ENCODE peak calls at places on chromosomes 1 and 21, in nine cellular contexts. One of them, this sample, is unnamed.
A peak's percentile ranks its signal among the peaks of the same experiment; 100 is the strongest.

GRCh38 chr1:61051455-61052392 is 30.6 kb upstream of the NFIA start:
- DNase-seq in OCI-LY7: no peak
- DNase-seq in upper lobe of right lung: no peak
- DNase-seq in left ventricle myocardium inferior: peak; percentile 39
- DNase-seq in IMR-90: no peak
- DNase-seq in H9: peak; percentile 66
- DNase-seq in mesothelial cell of epicardium: no peak
- DNase-seq in cardiac fibroblast: no peak
- DNase-seq in fibroblast of lung: no peak
- DNase-seq in this sample: no peak

GRCh38 chr1:2413495-2414296 is 1.3 kb upstream of the PEX10 start:
- DNase-seq in OCI-LY7: peak; percentile 30
- DNase-seq in upper lobe of right lung: no peak
- DNase-seq in left ventricle myocardium inferior: no peak
- DNase-seq in IMR-90: no peak
- DNase-seq in H9: peak; percentile 54
- DNase-seq in mesothelial cell of epicardium: no peak
- DNase-seq in cardiac fibroblast: no peak
- DNase-seq in fibroblast of lung: no peak
- DNase-seq in this sample: no peak

GRCh38 chr1:91730781-91731732 is 154.9 kb downstream of the TGFBR3 start:
- DNase-seq in OCI-LY7: no peak
- DNase-seq in upper lobe of right lung: peak; percentile 80
- DNase-seq in left ventricle myocardium inferior: peak; percentile 58
- DNase-seq in IMR-90: peak; percentile 75
- DNase-seq in H9: no peak
- DNase-seq in mesothelial cell of epicardium: no peak
- DNase-seq in cardiac fibroblast: peak; percentile 78
- DNase-seq in fibroblast of lung: peak; percentile 87
- DNase-seq in this sample: no peak

GRCh38 chr1:245926888-245927287 is 580.2 kb downstream of the SMYD3 start:
- DNase-seq in OCI-LY7: no peak
- DNase-seq in upper lobe of right lung: no peak
- DNase-seq in left ventricle myocardium inferior: no peak
- DNase-seq in IMR-90: no peak
- DNase-seq in H9: no peak
- DNase-seq in mesothelial cell of epicardium: no peak
- DNase-seq in cardiac fibroblast: no peak
- DNase-seq in fibroblast of lung: no peak
- DNase-seq in this sample: no peak

GRCh38 chr1:11013160-11013531 is 692 bp downstream of the TARDBP start:
- DNase-seq in OCI-LY7: no peak
- DNase-seq in upper lobe of right lung: no peak
- DNase-seq in left ventricle myocardium inferior: no peak
- DNase-seq in IMR-90: peak; percentile 14
- DNase-seq in H9: no peak
- DNase-seq in mesothelial cell of epicardium: no peak
- DNase-seq in cardiac fibroblast: no peak
- DNase-seq in fibroblast of lung: peak; percentile 13
- DNase-seq in this sample: no peak

GRCh38 chr1:246608616-246609376 is 42.5 kb downstream of the CNST start:
- DNase-seq in OCI-LY7: no peak
- DNase-seq in upper lobe of right lung: peak; percentile 93
- DNase-seq in left ventricle myocardium inferior: peak; percentile 61
- DNase-seq in IMR-90: peak; percentile 97
- DNase-seq in H9: peak; percentile 31
- DNase-seq in mesothelial cell of epicardium: no peak
- DNase-seq in cardiac fibroblast: peak; percentile 96
- DNase-seq in fibroblast of lung: peak; percentile 94
- DNase-seq in this sample: no peak

GRCh38 chr1:169931795-169932195 is 38.1 kb upstream of the SCYL3 start:
- DNase-seq in OCI-LY7: no peak
- DNase-seq in upper lobe of right lung: no peak
- DNase-seq in left ventricle myocardium inferior: no peak
- DNase-seq in IMR-90: peak; percentile 29
- DNase-seq in H9: no peak
- DNase-seq in mesothelial cell of epicardium: no peak
- DNase-seq in cardiac fibroblast: peak; percentile 8
- DNase-seq in fibroblast of lung: peak; percentile 49
- DNase-seq in this sample: no peak

GRCh38 chr21:34336756-34337391 is 26.9 kb upstream of the KCNE2 start:
- DNase-seq in OCI-LY7: no peak
- DNase-seq in upper lobe of right lung: no peak
- DNase-seq in left ventricle myocardium inferior: no peak
- DNase-seq in IMR-90: peak; percentile 87
- DNase-seq in H9: no peak
- DNase-seq in mesothelial cell of epicardium: no peak
- DNase-seq in cardiac fibroblast: peak; percentile 80
- DNase-seq in fibroblast of lung: peak; percentile 77
- DNase-seq in this sample: no peak

DNA sequence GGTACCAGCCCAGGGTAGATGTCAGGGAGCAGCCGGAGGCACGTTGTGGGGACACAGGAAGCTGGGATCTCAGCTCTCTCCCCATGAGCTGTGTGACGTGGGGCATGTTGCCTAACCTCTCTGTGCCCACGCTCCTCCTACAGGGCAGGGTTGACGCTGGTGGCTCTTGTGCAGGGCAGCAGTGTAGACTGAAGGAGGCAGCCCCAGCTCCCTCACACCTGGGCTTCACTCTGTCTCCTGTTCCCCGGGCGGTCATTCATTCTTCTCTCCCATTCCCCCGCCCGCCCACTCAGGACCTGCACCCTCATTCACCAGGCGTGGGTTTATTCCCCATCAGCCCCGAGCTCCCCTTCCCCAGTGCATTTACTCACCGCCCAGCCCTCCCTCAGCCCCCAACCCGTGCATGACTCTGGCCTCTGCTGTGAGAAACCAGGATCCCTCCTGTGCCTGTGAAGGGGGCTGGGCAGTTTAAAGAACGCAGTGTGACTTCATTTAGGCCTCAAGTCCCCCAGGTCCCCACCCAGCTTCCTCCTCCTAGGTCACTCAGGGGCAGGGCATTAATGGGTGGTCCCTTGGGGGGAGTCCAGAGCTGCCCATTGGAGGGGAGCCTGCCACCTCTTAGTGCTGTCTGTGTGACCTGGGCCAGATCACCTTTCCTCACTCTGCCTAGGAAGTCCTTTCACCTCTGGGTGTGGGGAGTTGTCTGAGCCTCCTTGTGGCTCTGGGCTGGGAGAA is 285.7 kb downstream of the PTPRU start:
- DNase-seq in OCI-LY7: no peak
- DNase-seq in upper lobe of right lung: peak; percentile 54
- DNase-seq in left ventricle myocardium inferior: no peak
- DNase-seq in IMR-90: no peak
- DNase-seq in H9: peak; percentile 19
- DNase-seq in mesothelial cell of epicardium: peak; percentile 16
- DNase-seq in cardiac fibroblast: no peak
- DNase-seq in fibroblast of lung: no peak
- DNase-seq in this sample: no peak
- TF ChIP-seq CTCF in OCI-LY7: no peak
- TF ChIP-seq CTCF in upper lobe of right lung: no peak
- TF ChIP-seq CTCF in left ventricle myocardium inferior: no peak
- TF ChIP-seq CTCF in IMR-90: no peak
- TF ChIP-seq CTCF in H9: no peak
- TF ChIP-seq CTCF in mesothelial cell of epicardium: no peak
- TF ChIP-seq CTCF in cardiac fibroblast: no peak
- TF ChIP-seq CTCF in fibroblast of lung: no peak
- TF ChIP-seq CTCF in this sample: no peak

GRCh38 chr1:241839369-241839990 is 8.5 kb upstream of the EXO1 start:
- DNase-seq in OCI-LY7: no peak
- DNase-seq in upper lobe of right lung: no peak
- DNase-seq in left ventricle myocardium inferior: no peak
- DNase-seq in IMR-90: no peak
- DNase-seq in H9: no peak
- DNase-seq in mesothelial cell of epicardium: no peak
- DNase-seq in cardiac fibroblast: no peak
- DNase-seq in fibroblast of lung: no peak
- DNase-seq in this sample: no peak
- TF ChIP-seq CTCF in OCI-LY7: no peak
- TF ChIP-seq CTCF in upper lobe of right lung: no peak
- TF ChIP-seq CTCF in left ventricle myocardium inferior: no peak
- TF ChIP-seq CTCF in IMR-90: no peak
- TF ChIP-seq CTCF in H9: no peak
- TF ChIP-seq CTCF in mesothelial cell of epicardium: no peak
- TF ChIP-seq CTCF in cardiac fibroblast: no peak
- TF ChIP-seq CTCF in fibroblast of lung: no peak
- TF ChIP-seq CTCF in this sample: no peak

GRCh38 chr1:119469741-119470140 is 37.3 kb upstream of the HSD3B1 start:
- DNase-seq in OCI-LY7: no peak
- DNase-seq in upper lobe of right lung: no peak
- DNase-seq in left ventricle myocardium inferior: no peak
- DNase-seq in IMR-90: no peak
- DNase-seq in H9: no peak
- DNase-seq in mesothelial cell of epicardium: no peak
- DNase-seq in cardiac fibroblast: no peak
- DNase-seq in fibroblast of lung: no peak
- DNase-seq in this sample: no peak

GRCh38 chr1:119472463-119473175 is 34.4 kb upstream of the HSD3B1 start:
- DNase-seq in OCI-LY7: no peak
- DNase-seq in upper lobe of right lung: no peak
- DNase-seq in left ventricle myocardium inferior: no peak
- DNase-seq in IMR-90: no peak
- DNase-seq in H9: no peak
- DNase-seq in mesothelial cell of epicardium: no peak
- DNase-seq in cardiac fibroblast: no peak
- DNase-seq in fibroblast of lung: no peak
- DNase-seq in this sample: no peak

GRCh38 chr1:119470958-119471357 is 36.1 kb upstream of the HSD3B1 start:
- DNase-seq in OCI-LY7: no peak
- DNase-seq in upper lobe of right lung: no peak
- DNase-seq in left ventricle myocardium inferior: no peak
- DNase-seq in IMR-90: no peak
- DNase-seq in H9: no peak
- DNase-seq in mesothelial cell of epicardium: no peak
- DNase-seq in cardiac fibroblast: no peak
- DNase-seq in fibroblast of lung: no peak
- DNase-seq in this sample: no peak

GRCh38 chr1:119470377-119470776 is 36.6 kb upstream of the HSD3B1 start:
- DNase-seq in OCI-LY7: no peak
- DNase-seq in upper lobe of right lung: no peak
- DNase-seq in left ventricle myocardium inferior: no peak
- DNase-seq in IMR-90: no peak
- DNase-seq in H9: no peak
- DNase-seq in mesothelial cell of epicardium: no peak
- DNase-seq in cardiac fibroblast: no peak
- DNase-seq in fibroblast of lung: no peak
- DNase-seq in this sample: no peak

DNA sequence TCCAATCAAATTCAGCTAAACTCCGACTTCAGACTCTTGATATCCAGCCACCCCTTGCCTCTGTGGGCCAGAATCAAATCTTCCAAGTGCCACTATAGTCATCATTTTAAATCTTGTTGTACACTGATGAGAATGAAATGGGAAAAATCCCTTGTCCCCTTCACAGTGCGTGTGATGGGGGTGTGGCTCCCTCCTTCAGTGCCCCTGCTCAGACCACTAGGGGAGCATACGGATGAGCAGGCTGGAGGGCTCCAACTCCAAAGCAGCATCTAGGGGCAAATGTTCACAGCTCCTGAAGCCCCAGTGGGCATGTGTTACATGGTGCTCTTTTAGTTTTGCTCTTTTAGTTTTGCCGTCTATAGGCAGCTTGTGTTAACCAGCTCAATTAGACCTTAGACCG is 35.4 kb upstream of the HSD3B1 start:
- DNase-seq in OCI-LY7: no peak
- DNase-seq in upper lobe of right lung: no peak
- DNase-seq in left ventricle myocardium inferior: no peak
- DNase-seq in IMR-90: no peak
- DNase-seq in H9: no peak
- DNase-seq in mesothelial cell of epicardium: no peak
- DNase-seq in cardiac fibroblast: no peak
- DNase-seq in fibroblast of lung: no peak
- DNase-seq in this sample: no peak
- TF ChIP-seq CTCF in OCI-LY7: no peak
- TF ChIP-seq CTCF in upper lobe of right lung: no peak
- TF ChIP-seq CTCF in left ventricle myocardium inferior: no peak
- TF ChIP-seq CTCF in IMR-90: no peak
- TF ChIP-seq CTCF in H9: peak; percentile 28
- TF ChIP-seq CTCF in mesothelial cell of epicardium: no peak
- TF ChIP-seq CTCF in cardiac fibroblast: no peak
- TF ChIP-seq CTCF in fibroblast of lung: no peak
- TF ChIP-seq CTCF in this sample: no peak

GRCh38 chr1:233478611-233479010 is 135.3 kb upstream of the KCNK1 start:
- DNase-seq in OCI-LY7: no peak
- DNase-seq in upper lobe of right lung: no peak
- DNase-seq in left ventricle myocardium inferior: no peak
- DNase-seq in IMR-90: no peak
- DNase-seq in H9: no peak
- DNase-seq in mesothelial cell of epicardium: no peak
- DNase-seq in cardiac fibroblast: no peak
- DNase-seq in fibroblast of lung: no peak
- DNase-seq in this sample: no peak

GRCh38 chr1:233470738-233471499 is 143.0 kb upstream of the KCNK1 start:
- DNase-seq in OCI-LY7: no peak
- DNase-seq in upper lobe of right lung: no peak
- DNase-seq in left ventricle myocardium inferior: no peak
- DNase-seq in IMR-90: no peak
- DNase-seq in H9: no peak
- DNase-seq in mesothelial cell of epicardium: no peak
- DNase-seq in cardiac fibroblast: no peak
- DNase-seq in fibroblast of lung: no peak
- DNase-seq in this sample: no peak

GRCh38 chr1:233479026-233479890 is 134.6 kb upstream of the KCNK1 start:
- DNase-seq in OCI-LY7: no peak
- DNase-seq in upper lobe of right lung: no peak
- DNase-seq in left ventricle myocardium inferior: no peak
- DNase-seq in IMR-90: no peak
- DNase-seq in H9: no peak
- DNase-seq in mesothelial cell of epicardium: no peak
- DNase-seq in cardiac fibroblast: no peak
- DNase-seq in fibroblast of lung: no peak
- DNase-seq in this sample: no peak

GRCh38 chr1:233477359-233477758 is 136.5 kb upstream of the KCNK1 start:
- DNase-seq in OCI-LY7: no peak
- DNase-seq in upper lobe of right lung: no peak
- DNase-seq in left ventricle myocardium inferior: no peak
- DNase-seq in IMR-90: no peak
- DNase-seq in H9: no peak
- DNase-seq in mesothelial cell of epicardium: no peak
- DNase-seq in cardiac fibroblast: no peak
- DNase-seq in fibroblast of lung: no peak
- DNase-seq in this sample: no peak

DNA sequence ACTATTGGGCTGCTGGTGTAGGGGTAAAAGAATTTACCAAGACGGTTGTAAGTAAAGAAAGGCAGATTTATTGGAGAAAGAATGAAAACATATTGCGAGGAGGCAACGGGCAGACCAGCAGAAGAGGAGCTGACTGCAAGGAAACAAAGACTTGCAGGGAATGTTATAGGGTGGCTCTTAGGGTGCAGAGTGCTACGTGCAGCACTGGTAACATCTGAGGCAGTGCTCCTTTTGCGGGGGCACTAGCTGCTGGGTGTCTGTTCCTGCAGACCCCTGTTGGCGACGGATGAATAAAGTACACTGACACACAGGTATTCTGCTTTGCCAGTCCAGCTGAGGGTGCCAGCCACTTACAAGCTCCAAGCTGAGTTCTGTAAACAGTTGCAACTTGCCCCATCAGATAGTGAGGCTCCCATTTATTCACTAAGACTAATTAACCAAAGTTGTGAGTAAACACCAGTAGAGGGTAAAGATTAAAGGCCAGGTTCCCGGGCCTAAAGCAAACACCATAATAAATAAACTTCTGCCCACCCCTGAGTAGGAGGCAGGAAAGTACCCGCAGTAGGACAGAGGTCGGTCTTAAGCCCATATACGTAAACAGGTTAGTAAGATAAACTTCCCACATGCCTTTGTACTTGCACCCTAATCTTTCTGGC is 140.2 kb upstream of the KCNK1 start:
- DNase-seq in OCI-LY7: no peak
- DNase-seq in upper lobe of right lung: no peak
- DNase-seq in left ventricle myocardium inferior: no peak
- DNase-seq in IMR-90: no peak
- DNase-seq in H9: no peak
- DNase-seq in mesothelial cell of epicardium: no peak
- DNase-seq in cardiac fibroblast: no peak
- DNase-seq in fibroblast of lung: no peak
- DNase-seq in this sample: no peak
- TF ChIP-seq CTCF in OCI-LY7: no peak
- TF ChIP-seq CTCF in upper lobe of right lung: no peak
- TF ChIP-seq CTCF in left ventricle myocardium inferior: no peak
- TF ChIP-seq CTCF in IMR-90: no peak
- TF ChIP-seq CTCF in H9: no peak
- TF ChIP-seq CTCF in mesothelial cell of epicardium: no peak
- TF ChIP-seq CTCF in cardiac fibroblast: no peak
- TF ChIP-seq CTCF in fibroblast of lung: no peak
- TF ChIP-seq CTCF in this sample: no peak

This sample was measured in GM12864.